ENCODE peak calls at places on chromosome 6, in seven cellular contexts. R is upper lobe of right lung, Q is mesenchymal stem cell, V is Peyer's patch, O is heart left ventricle, U is mesendoderm, Y is left ventricle myocardium inferior. K is an unnamed sample.

GRCh38 chr6:23659125-23659524 is 466.9 kb upstream of the NRSN1 start:
- DNase-seq in R (no peak), Q (peak; percentile 38), V (no peak), O (no peak), U (peak; percentile 69), Y (no peak), K (no peak)

GRCh38 chr6:43077981-43078411 is 1.9 kb downstream of the PTK7 start:
- DNase-seq in R (no peak), Q (peak; percentile 69), V (no peak), O (no peak), U (peak; percentile 73), Y (no peak), K (peak; percentile 61)

GRCh38 chr6:63448229-63448628 is 124.1 kb upstream of the LOC128125822 start:
- DNase-seq in R (no peak), Q (peak; percentile 27), V (no peak), O (no peak), U (no peak), Y (no peak), K (no peak)

GRCh38 chr6:29791786-29792122 is 35.9 kb upstream of the HLA-G start:
- DNase-seq in R (no peak), Q (no peak), V (no peak), O (no peak), U (no peak), Y (no peak), K (no peak)

GRCh38 chr6:137522399-137522798 is 28.2 kb upstream of the OLIG3 start:
- DNase-seq in R (no peak), Q (no peak), V (no peak), O (no peak), U (no peak), Y (no peak), K (no peak)

GRCh38 chr6:39322306-39322850 is at the start of gene KCNK16:
- DNase-seq in R (no peak), Q (no peak), V (no peak), O (peak; percentile 57), U (no peak), Y (no peak), K (no peak)

GRCh38 chr6:124132256-124132655 is 328.6 kb downstream of the NKAIN2 start:
- DNase-seq in R (no peak), Q (peak; percentile 25), V (no peak), O (no peak), U (no peak), Y (no peak), K (no peak)

GRCh38 chr6:145026267-145026679 is 709.0 kb downstream of the EPM2A start:
- DNase-seq in R (no peak), Q (no peak), V (no peak), O (no peak), U (no peak), Y (no peak), K (no peak)

GRCh38 chr6:85460951-85461805 is 11.3 kb downstream of the NT5E start:
- DNase-seq in R (no peak), Q (peak; percentile 86), V (peak; percentile 63), O (no peak), U (no peak), Y (no peak), K (no peak)

GRCh38 chr6:106525885-106526280 is 103.4 kb downstream of the RTN4IP1 start:
- DNase-seq in R (no peak), Q (no peak), V (no peak), O (no peak), U (no peak), Y (no peak), K (no peak)
- H3K36me3 ChIP-seq in R (peaks cover 27% of the 10 kb centered on the region), Q (peaks cover 20% of the 10 kb centered on the region), V (no peaks in the 10 kb centered on the region), O (peaks cover 50% of the 10 kb centered on the region), U (no peaks in the 10 kb centered on the region), Y (no peaks in the 10 kb centered on the region), K (no peaks in the 10 kb centered on the region)

GRCh38 chr6:33664506-33665057 is 43.5 kb downstream of the ITPR3 start:
- DNase-seq in R (no peak), Q (no peak), V (no peak), O (no peak), U (no peak), Y (no peak), K (no peak)

GRCh38 chr6:33662318-33662717 is 41.2 kb downstream of the ITPR3 start:
- DNase-seq in R (no peak), Q (no peak), V (no peak), O (peak; percentile 37), U (no peak), Y (no peak), K (no peak)

GRCh38 chr6:33661118-33661838 is 40.2 kb downstream of the ITPR3 start:
- DNase-seq in R (no peak), Q (no peak), V (no peak), O (no peak), U (no peak), Y (no peak), K (no peak)

GRCh38 chr6:33663727-33664449 is 42.8 kb downstream of the ITPR3 start:
- DNase-seq in R (no peak), Q (no peak), V (no peak), O (peak; percentile 51), U (no peak), Y (no peak), K (no peak)

GRCh38 chr6:33663028-33663427 is 41.9 kb downstream of the ITPR3 start:
- DNase-seq in R (no peak), Q (no peak), V (no peak), O (no peak), U (no peak), Y (no peak), K (no peak)
- H3K36me3 ChIP-seq in R (peaks cover 65% of the 10 kb centered on the region), Q (peaks cover 93% of the 10 kb centered on the region), V (no peaks in the 10 kb centered on the region), O (peaks cover 32% of the 10 kb centered on the region), U (no peaks in the 10 kb centered on the region), Y (peaks cover 35% of the 10 kb centered on the region), K (no peaks in the 10 kb centered on the region)

GRCh38 chr6:152316024-152316423 is 321.1 kb downstream of the SYNE1 start:
- DNase-seq in R (no peak), Q (peak; percentile 76), V (no peak), O (no peak), U (no peak), Y (peak; percentile 41), K (no peak)
- H3K36me3 ChIP-seq in R (peaks cover 72% of the 10 kb centered on the region), Q (peaks cover 66% of the 10 kb centered on the region), V (no peaks in the 10 kb centered on the region), O (peaks cover 60% of the 10 kb centered on the region), U (no peaks in the 10 kb centered on the region), Y (peaks cover 66% of the 10 kb centered on the region), K (peaks cover 39% of the 10 kb centered on the region)

GRCh38 chr6:160055813-160056212 is 65.8 kb upstream of the SLC22A1 start:
- DNase-seq in R (no peak), Q (peak; percentile 4), V (no peak), O (no peak), U (no peak), Y (no peak), K (no peak)
- H3K36me3 ChIP-seq in R (peaks cover 98% of the 10 kb centered on the region), Q (peaks cover 98% of the 10 kb centered on the region), V (no peaks in the 10 kb centered on the region), O (peaks cover 98% of the 10 kb centered on the region), U (peaks cover 22% of the 10 kb centered on the region), Y (peaks cover 99% of the 10 kb centered on the region), K (peaks cover 76% of the 10 kb centered on the region)

GRCh38 chr6:36946526-36946925 is 8.0 kb upstream of the PI16 start:
- DNase-seq in R (peak; percentile 39), Q (no peak), V (peak; percentile 18), O (no peak), U (no peak), Y (no peak), K (peak; percentile 45)

GRCh38 chr6:36947570-36948351 is 6.8 kb upstream of the PI16 start:
- DNase-seq in R (peak; percentile 38), Q (no peak), V (peak; percentile 51), O (no peak), U (no peak), Y (no peak), K (no peak)

GRCh38 chr6:36945301-36945700 is 9.2 kb upstream of the PI16 start:
- DNase-seq in R (no peak), Q (no peak), V (no peak), O (no peak), U (no peak), Y (no peak), K (no peak)

GRCh38 chr6:36940027-36940426 is 14.5 kb upstream of the PI16 start:
- DNase-seq in R (no peak), Q (no peak), V (peak; percentile 33), O (no peak), U (no peak), Y (no peak), K (no peak)

DNA sequence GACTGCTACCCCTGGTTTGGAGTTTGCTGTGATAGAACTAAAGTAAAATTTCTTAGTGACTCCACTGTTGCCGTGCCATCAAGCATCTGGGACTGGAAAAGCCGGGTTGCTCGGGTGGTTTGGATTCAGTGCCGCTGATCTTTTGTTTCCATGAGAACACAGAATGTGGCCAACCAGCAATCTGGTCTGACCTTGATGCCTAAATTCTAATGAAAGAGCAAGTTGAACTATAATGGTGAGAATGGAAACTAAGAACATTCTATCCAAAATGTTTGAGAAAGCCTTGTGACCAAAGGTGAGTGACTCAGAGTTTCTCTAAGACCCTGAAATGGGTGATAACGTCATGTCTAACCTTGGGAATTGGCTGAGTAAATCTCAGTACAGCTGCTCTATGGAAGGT is 9.9 kb upstream of the PI16 start:
- DNase-seq in R (no peak), Q (no peak), V (peak; percentile 21), O (no peak), U (no peak), Y (no peak), K (no peak)
- H3K36me3 ChIP-seq in R (no peaks in the 10 kb centered on the region), Q (no peaks in the 10 kb centered on the region), V (no peaks in the 10 kb centered on the region), O (no peaks in the 10 kb centered on the region), U (no peaks in the 10 kb centered on the region), Y (no peaks in the 10 kb centered on the region), K (no peaks in the 10 kb centered on the region)

DNA sequence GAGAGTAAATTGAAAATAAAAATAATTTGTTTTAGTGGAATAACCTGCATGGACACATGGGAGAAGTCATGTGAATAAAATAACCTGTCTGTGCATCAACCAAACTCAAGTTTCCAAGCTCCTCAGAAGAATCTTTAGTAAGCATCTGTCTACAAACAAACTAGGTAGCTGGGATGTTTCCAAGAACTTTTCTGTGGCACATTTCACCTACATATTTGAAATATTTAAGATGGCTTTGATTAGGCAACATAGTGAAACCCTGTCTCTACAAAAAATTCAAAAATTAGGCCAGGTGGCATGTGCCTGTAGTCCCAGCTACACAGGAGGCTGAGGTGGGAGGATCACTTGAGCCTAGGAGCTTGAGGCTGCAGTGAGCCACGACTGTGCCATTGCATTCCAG is 168.2 kb downstream of the DST start:
- DNase-seq in R (no peak), Q (no peak), V (no peak), O (no peak), U (no peak), Y (no peak), K (no peak)
- H3K36me3 ChIP-seq in R (peaks cover 84% of the 10 kb centered on the region), Q (peaks cover 94% of the 10 kb centered on the region), V (no peaks in the 10 kb centered on the region), O (peaks cover 85% of the 10 kb centered on the region), U (no peaks in the 10 kb centered on the region), Y (peaks cover 88% of the 10 kb centered on the region), K (peaks cover 55% of the 10 kb centered on the region)

K was measured in kidney.